ENCODE peak calls at places on chromosome 5, in nine cellular contexts. L, B, N, U, S, Q, R, V and G are unnamed samples.

GRCh38 chr5:111747336-111747735 is 9.7 kb downstream of the NREP start:
- DNase-seq in R (no peak), B (no peak), V (no peak), L (peak), U (no peak), Q (no peak), S (peak), N (no peak), G (peak)

GRCh38 chr5:22850981-22851380 is 2.2 kb downstream of the CDH12 start:
- DNase-seq in U (no peak), L (no peak), B (no peak), N (no peak), S (no peak), V (no peak), R (no peak), Q (no peak), G (no peak)

GRCh38 chr5:56356121-56356875 is 123.2 kb upstream of the ANKRD55 start:
- DNase-seq in V (no peak), B (no peak), L (no peak), R (no peak), Q (no peak), U (no peak), N (no peak), S (peak), G (no peak)

GRCh38 chr5:129400395-129400983 is 59.6 kb upstream of the ADAMTS19 start:
- DNase-seq in B (no peak), L (no peak), N (no peak), S (no peak), V (no peak), U (no peak), Q (no peak), R (no peak), G (no peak)

GRCh38 chr5:168680395-168680794 is 101.2 kb upstream of the PANK3 start:
- DNase-seq in S (no peak), V (no peak), Q (no peak), U (no peak), R (no peak), L (no peak), N (no peak), B (no peak), G (no peak)

GRCh38 chr5:159410480-159410879 is 80.2 kb upstream of the IL12B start:
- DNase-seq in N (no peak), Q (no peak), B (no peak), R (no peak), U (no peak), V (no peak), S (no peak), L (no peak), G (peak)

GRCh38 chr5:76325876-76326491 is 77.1 kb upstream of the IQGAP2 start:
- DNase-seq in V (peak), R (peak), Q (no peak), L (no peak), N (no peak), S (no peak), U (no peak), B (peak), G (no peak)

GRCh38 chr5:89694026-89694540 is 715.5 kb downstream of the CETN3 start:
- DNase-seq in S (no peak), V (no peak), U (no peak), N (no peak), B (no peak), L (no peak), Q (no peak), R (no peak), G (peak)

GRCh38 chr5:72599519-72600400 is 92.5 kb upstream of the ZNF366 start:
- DNase-seq in L (peak), S (peak), B (no peak), Q (no peak), N (no peak), R (no peak), U (no peak), V (no peak), G (peak)

GRCh38 chr5:206927-207536 is 10.9 kb downstream of the CCDC127 start:
- DNase-seq in R (no peak), L (no peak), V (no peak), N (no peak), B (no peak), S (no peak), U (no peak), Q (no peak), G (no peak)

GRCh38 chr5:111680737-111681413 is 76.1 kb downstream of the NREP start:
- DNase-seq in N (no peak), Q (peak), U (no peak), V (peak), R (no peak), B (peak), L (peak), S (peak), G (peak)

GRCh38 chr5:2801602-2802525 is 50.4 kb upstream of the IRX2 start:
- DNase-seq in U (no peak), L (no peak), Q (no peak), S (no peak), N (no peak), R (no peak), B (no peak), V (no peak), G (no peak)

GRCh38 chr5:168756517-168757391 is 177.6 kb upstream of the PANK3 start:
- DNase-seq in N (no peak), R (no peak), V (no peak), Q (no peak), B (no peak), L (no peak), S (no peak), U (no peak), G (no peak)

GRCh38 chr5:125659316-125660071 is 763.7 kb upstream of the GRAMD2B start:
- DNase-seq in S (peak), B (no peak), Q (no peak), L (peak), V (no peak), R (no peak), U (no peak), N (no peak), G (no peak)

GRCh38 chr5:56569576-56569975 is 245.8 kb upstream of the MAP3K1 start:
- DNase-seq in B (no peak), Q (no peak), N (no peak), S (peak), L (peak), R (no peak), U (no peak), V (no peak), G (peak)

GRCh38 chr5:67908145-67908765 is 307.3 kb upstream of the PIK3R1 start:
- DNase-seq in U (no peak), V (no peak), N (no peak), R (peak), Q (no peak), B (no peak), S (no peak), L (no peak), G (no peak)

GRCh38 chr5:80960531-80961375 is 590 bp downstream of the RASGRF2 start:
- DNase-seq in N (peak), R (no peak), V (peak), L (peak), Q (no peak), S (peak), B (no peak), U (peak), G (no peak)

GRCh38 chr5:54229041-54229780 is 81.2 kb downstream of the ARL15 start:
- DNase-seq in U (peak), V (peak), S (peak), Q (no peak), L (peak), N (peak), B (peak), R (peak), G (peak)

GRCh38 chr5:95682891-95683290 is at the start of gene SPATA9:
- DNase-seq in Q (no peak), U (no peak), L (no peak), V (no peak), R (no peak), B (no peak), S (no peak), N (no peak), G (no peak)

GRCh38 chr5:392431-392988 is 50.5 kb upstream of the EXOC3 start:
- DNase-seq in Q (peak), V (no peak), U (peak), R (peak), N (no peak), S (peak), B (no peak), L (peak), G (peak)

GRCh38 chr5:31364881-31365636 is 166.8 kb downstream of the DROSHA start:
- DNase-seq in Q (no peak), N (no peak), R (no peak), S (peak), V (no peak), L (peak), U (no peak), B (no peak), G (peak)

GRCh38 chr5:170182461-170182860 is 50.3 kb upstream of the C5orf58 start:
- DNase-seq in N (no peak), B (no peak), R (no peak), L (no peak), V (no peak), S (no peak), U (no peak), Q (no peak), G (no peak)

GRCh38 chr5:148416921-148417320 is 33.2 kb downstream of the FBXO38 start:
- DNase-seq in B (no peak), L (peak), U (no peak), N (no peak), V (no peak), Q (no peak), R (no peak), S (no peak), G (peak)

GRCh38 chr5:112574566-112574965 is 155.5 kb upstream of the EPB41L4A start:
- DNase-seq in R (no peak), B (no peak), N (no peak), S (no peak), U (no peak), Q (no peak), L (no peak), V (no peak), G (no peak)

GRCh38 chr5:106361905-106362304 is 1308.8 kb downstream of the EFNA5 start:
- DNase-seq in Q (no peak), R (no peak), B (no peak), V (no peak), S (no peak), U (no peak), N (no peak), L (no peak), G (no peak)

DNA sequence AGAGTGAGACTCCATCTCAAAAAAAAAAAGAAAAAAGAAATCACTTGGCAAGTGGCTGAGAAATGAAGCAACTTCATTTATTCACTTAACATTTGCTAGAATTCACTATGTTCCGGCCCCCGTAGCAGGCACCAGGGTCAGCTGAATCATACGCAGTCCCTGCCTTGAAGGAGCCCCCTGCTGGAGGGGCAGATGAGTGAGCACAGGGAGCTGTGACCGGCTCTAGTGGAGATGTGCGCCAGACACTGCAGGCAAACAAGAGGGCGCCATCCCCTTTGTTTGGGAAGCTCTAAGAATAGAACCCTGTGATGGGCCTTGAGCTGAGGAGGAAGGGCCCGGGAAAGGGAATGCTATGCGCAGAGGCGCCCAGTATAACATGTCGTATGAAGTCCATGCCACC is 20.2 kb upstream of the RPL26L1 start:
- DNase-seq in U (no peak), V (no peak), L (no peak), N (no peak), Q (no peak), R (no peak), B (no peak), S (peak), G (peak)
- TF ChIP-seq CTCF in U (no peak), V (peak), L (peak), N (peak), Q (peak), R (peak), B (no peak), S (peak), G (peak)

DNA sequence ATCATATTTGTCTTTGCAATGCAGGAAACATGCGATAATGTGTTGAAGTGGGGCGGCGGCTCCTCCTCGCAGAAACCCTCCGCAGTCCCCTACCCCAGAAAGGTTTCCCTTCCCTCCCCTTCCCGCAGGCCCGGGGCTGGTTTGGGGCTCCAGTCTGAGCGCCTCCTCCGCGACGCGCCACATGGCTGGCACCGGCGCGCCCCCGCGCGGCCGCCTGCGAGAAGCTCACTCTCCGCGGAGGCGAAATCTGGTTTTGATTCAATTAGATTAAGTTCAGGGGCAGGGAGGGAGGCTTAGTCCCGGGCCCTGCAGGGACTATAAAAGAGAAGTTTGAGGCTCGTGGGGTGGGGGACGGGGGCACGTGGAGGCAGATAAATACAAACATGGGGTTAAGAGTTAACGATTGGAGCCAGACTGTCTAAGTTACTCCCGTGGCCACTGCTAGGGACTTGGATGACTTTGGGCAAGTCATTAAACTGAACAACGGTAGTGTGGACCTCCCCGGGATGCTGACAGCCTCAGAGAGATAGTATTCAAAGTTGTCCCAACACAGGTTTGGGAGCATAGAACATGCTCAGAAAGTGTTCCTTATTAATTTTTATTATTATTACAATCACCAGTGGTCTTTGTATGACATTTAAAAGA is 69.4 kb downstream of the MSX2 start:
- DNase-seq in V (peak), N (peak), B (peak), Q (no peak), U (peak), R (peak), S (peak), L (peak), G (peak)
- H3K4me3 ChIP-seq in V (no peak), N (no peak), B (no peak), Q (no peak), U (no peak), R (no peak), S (no peak), L (no peak), G (no peak)

DNA sequence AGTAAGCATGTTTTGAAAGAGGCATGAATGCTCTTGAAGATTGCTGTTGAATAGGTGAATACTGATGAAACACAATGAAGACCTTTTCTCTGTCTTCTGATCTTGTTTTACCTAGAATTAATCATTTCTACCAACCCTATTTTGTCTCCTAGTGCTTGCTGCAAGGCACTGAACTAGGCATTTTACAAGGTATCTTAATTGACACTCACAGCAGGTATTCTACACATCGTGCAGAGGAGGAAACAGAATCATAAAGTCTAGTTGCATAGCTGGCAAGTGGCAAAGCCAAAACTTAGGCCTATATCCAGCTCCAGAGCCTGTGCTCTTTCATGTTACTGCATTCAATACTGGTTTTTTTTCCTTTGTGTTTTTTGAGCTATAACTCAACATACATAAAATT is 50.7 kb downstream of the CTNNA1 start:
- DNase-seq in V (no peak), B (no peak), N (no peak), Q (no peak), L (no peak), S (no peak), U (no peak), R (no peak), G (no peak)
- TF ChIP-seq CTCF in V (no peak), B (no peak), N (no peak), Q (no peak), L (no peak), S (no peak), U (no peak), R (no peak), G (no peak)

GRCh38 chr5:115815006-115815692 is 1.3 kb downstream of the CDO1 start:
- DNase-seq in V (no peak), Q (no peak), S (no peak), N (no peak), B (no peak), U (no peak), R (no peak), L (peak), G (no peak)
- H3K4me3 ChIP-seq in V (peak), Q (no peak), S (peak), N (peak), B (peak), U (peak), R (no peak), L (peak), G (peak)

DNA sequence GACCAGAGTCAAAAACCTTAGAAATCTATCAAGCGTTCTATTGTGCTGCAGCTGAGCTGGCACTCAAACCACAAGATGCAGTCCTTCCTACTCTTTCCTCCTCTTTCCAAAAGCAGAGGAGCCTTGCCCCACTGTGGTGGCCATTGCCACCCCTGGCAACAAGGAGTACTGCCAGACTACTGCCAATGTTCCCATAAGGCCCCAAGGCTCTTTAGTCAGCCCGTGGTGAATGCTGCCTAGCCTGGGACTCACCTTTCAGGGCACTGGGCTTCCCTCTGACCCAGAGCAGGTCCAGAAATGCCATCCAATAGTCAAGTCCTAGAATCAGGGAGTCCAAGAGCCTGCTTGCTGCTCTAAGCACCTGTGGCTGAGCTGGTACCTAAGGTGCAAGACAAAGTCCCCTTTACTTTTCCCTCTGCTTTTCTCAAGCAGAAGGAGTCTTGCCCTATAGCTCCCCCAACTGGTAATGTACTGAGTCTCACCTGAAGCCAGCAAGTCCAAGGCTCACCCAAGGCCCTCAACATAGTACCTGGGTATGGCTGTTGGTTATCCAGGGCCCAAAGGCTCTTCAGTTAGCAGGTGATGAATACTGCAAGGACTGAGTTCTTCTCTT is 219.4 kb downstream of the ATPSCKMT start:
- DNase-seq in N (no peak), V (peak), Q (no peak), U (no peak), L (peak), S (peak), R (peak), B (peak), G (peak)
- TF ChIP-seq CTCF in N (no peak), V (peak), Q (peak), U (no peak), L (peak), S (peak), R (peak), B (no peak), G (peak)

DNA sequence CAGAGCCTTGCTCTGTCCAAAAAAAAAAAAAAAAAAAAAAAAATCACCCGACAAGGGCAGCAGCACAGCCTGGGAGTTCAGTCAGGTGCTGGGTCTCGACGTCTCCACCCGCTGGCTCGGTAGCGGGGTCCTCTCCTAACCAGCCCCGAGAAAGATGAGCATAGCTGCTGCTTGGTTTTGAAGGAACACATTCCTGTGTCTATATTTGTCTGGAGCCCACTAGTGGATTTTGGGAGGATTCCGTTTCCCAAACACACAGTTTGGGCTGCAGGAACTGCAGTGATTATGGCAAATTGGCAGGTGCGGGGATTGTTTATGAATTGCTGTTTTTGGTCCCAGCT is 1.2 kb downstream of the OTULINL start:
- DNase-seq in L (no peak), U (no peak), Q (no peak), B (no peak), R (no peak), S (no peak), V (no peak), N (peak), G (no peak)
- H3K4me3 ChIP-seq in L (no peak), U (peak), Q (no peak), B (peak), R (no peak), S (no peak), V (peak), N (peak), G (peak)

GRCh38 chr5:150485770-150486401 is 22.0 kb upstream of the NDST1 start:
- DNase-seq in N (peak), R (peak), B (peak), L (no peak), U (peak), Q (no peak), V (peak), S (peak), G (peak)

GRCh38 chr5:150486402-150487198 is 21.3 kb upstream of the NDST1 start:
- DNase-seq in B (peak), N (peak), R (peak), S (peak), L (peak), Q (no peak), U (peak), V (peak), G (peak)

GRCh38 chr5:150488519-150489357 is 19.2 kb upstream of the NDST1 start:
- DNase-seq in V (peak), L (peak), R (peak), Q (no peak), N (peak), B (peak), S (peak), U (no peak), G (peak)

GRCh38 chr5:150489358-150490295 is 18.3 kb upstream of the NDST1 start:
- DNase-seq in V (peak), S (peak), N (no peak), L (no peak), Q (no peak), U (no peak), B (peak), R (peak), G (peak)

GRCh38 chr5:150487199-150488061 is 20.5 kb upstream of the NDST1 start:
- DNase-seq in B (peak), S (peak), V (peak), U (no peak), Q (no peak), R (peak), L (no peak), N (no peak), G (peak)
- TF ChIP-seq CTCF in B (no peak), S (peak), V (no peak), U (peak), Q (peak), R (peak), L (peak), N (peak), G (peak)

DNA sequence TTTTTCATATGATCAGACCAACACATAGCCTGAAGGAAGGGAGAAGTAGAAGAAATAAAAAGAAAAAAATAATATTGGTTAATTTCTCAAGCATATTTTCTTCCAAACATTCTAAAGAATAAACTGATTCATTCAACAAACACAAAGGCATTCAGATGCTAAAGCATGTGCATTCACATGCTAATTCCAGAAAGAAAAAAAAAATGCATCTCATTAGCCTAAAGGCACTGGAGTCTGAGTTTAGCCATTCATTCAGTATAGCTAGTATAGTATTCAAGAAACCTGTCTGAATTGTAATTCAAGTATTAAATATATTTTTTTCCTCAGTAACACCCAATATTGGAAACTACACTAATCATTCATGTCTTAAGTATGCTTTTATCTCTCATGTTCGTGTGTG is 61.0 kb upstream of the FER start:
- DNase-seq in S (no peak), N (no peak), L (no peak), Q (no peak), U (no peak), B (no peak), V (no peak), R (no peak), G (no peak)
- H3K4me3 ChIP-seq in S (no peak), N (no peak), L (no peak), Q (no peak), U (no peak), B (no peak), V (no peak), R (no peak), G (no peak)